ENCODE peak calls at places on chromosomes 1 and 21, in four cellular contexts. One of them, this sample, is unnamed.

GRCh38 chr1:37946703-37947360 is at the start of gene INPP5B:
- DNase-seq in Kasumi-1: peak
- DNase-seq in GM10248: peak
- DNase-seq in keratinocyte: no peak
- DNase-seq in this sample: no peak

GRCh38 chr21:24938592-24938991 is 668.7 kb downstream of the MRPL39 start:
- DNase-seq in keratinocyte: no peak
- DNase-seq in GM10248: no peak
- DNase-seq in Kasumi-1: no peak
- DNase-seq in this sample: no peak

GRCh38 chr1:236103646-236104218 is 38.6 kb upstream of the GPR137B start:
- DNase-seq in keratinocyte: no peak
- DNase-seq in GM10248: peak
- DNase-seq in Kasumi-1: peak
- DNase-seq in this sample: peak

GRCh38 chr1:21868941-21869454 is 56.9 kb downstream of the LDLRAD2 start:
- DNase-seq in keratinocyte: no peak
- DNase-seq in GM10248: no peak
- DNase-seq in Kasumi-1: no peak
- DNase-seq in this sample: no peak

GRCh38 chr1:206422525-206422924 is 47.8 kb upstream of the IKBKE start:
- DNase-seq in keratinocyte: no peak
- DNase-seq in Kasumi-1: no peak
- DNase-seq in GM10248: no peak
- DNase-seq in this sample: no peak

GRCh38 chr1:19616489-19616888 is 27.6 kb upstream of the NBL1 start:
- DNase-seq in Kasumi-1: no peak
- DNase-seq in GM10248: no peak
- DNase-seq in keratinocyte: no peak
- DNase-seq in this sample: no peak

GRCh38 chr1:113041569-113042335 is 31.2 kb upstream of the LRIG2 start:
- DNase-seq in GM10248: no peak
- DNase-seq in Kasumi-1: no peak
- DNase-seq in keratinocyte: no peak
- DNase-seq in this sample: no peak

GRCh38 chr1:171218661-171219060 is 29.6 kb upstream of the FMO1 start:
- DNase-seq in GM10248: no peak
- DNase-seq in keratinocyte: no peak
- DNase-seq in Kasumi-1: no peak
- DNase-seq in this sample: no peak

GRCh38 chr1:100832676-100833469 is 61.8 kb downstream of the EXTL2 start:
- DNase-seq in GM10248: no peak
- DNase-seq in Kasumi-1: no peak
- DNase-seq in keratinocyte: no peak
- DNase-seq in this sample: no peak

GRCh38 chr1:159778266-159778665 is 2.5 kb upstream of the DUSP23 start:
- DNase-seq in keratinocyte: no peak
- DNase-seq in GM10248: no peak
- DNase-seq in Kasumi-1: no peak
- DNase-seq in this sample: no peak

GRCh38 chr1:192557841-192558595 is 17.6 kb upstream of the RGS1 start:
- DNase-seq in Kasumi-1: no peak
- DNase-seq in GM10248: no peak
- DNase-seq in keratinocyte: no peak
- DNase-seq in this sample: no peak

GRCh38 chr1:236951672-236952071 is 52.6 kb downstream of the MT1HL1 start:
- DNase-seq in GM10248: no peak
- DNase-seq in keratinocyte: no peak
- DNase-seq in Kasumi-1: no peak
- DNase-seq in this sample: no peak

GRCh38 chr1:40872266-40872665 is 10.1 kb upstream of the CITED4 start:
- DNase-seq in Kasumi-1: no peak
- DNase-seq in keratinocyte: no peak
- DNase-seq in GM10248: no peak
- DNase-seq in this sample: no peak

GRCh38 chr1:230825061-230825803 is 43.1 kb downstream of the C1orf198 start:
- DNase-seq in Kasumi-1: peak
- DNase-seq in GM10248: no peak
- DNase-seq in keratinocyte: no peak
- DNase-seq in this sample: no peak

GRCh38 chr21:38980416-38981319 is 174.9 kb downstream of the ETS2 start:
- DNase-seq in Kasumi-1: no peak
- DNase-seq in keratinocyte: no peak
- DNase-seq in GM10248: no peak
- DNase-seq in this sample: no peak

GRCh38 chr1:172266528-172267174 is 153.8 kb upstream of the C1orf105 start:
- DNase-seq in GM10248: no peak
- DNase-seq in keratinocyte: no peak
- DNase-seq in Kasumi-1: no peak
- DNase-seq in this sample: no peak

GRCh38 chr1:245715970-245716369 is 561.2 kb downstream of the KIF26B start:
- DNase-seq in keratinocyte: peak
- DNase-seq in Kasumi-1: no peak
- DNase-seq in GM10248: peak
- DNase-seq in this sample: no peak

GRCh38 chr1:26915204-26915842 is 1.5 kb upstream of the NR0B2 start:
- DNase-seq in GM10248: no peak
- DNase-seq in Kasumi-1: no peak
- DNase-seq in keratinocyte: no peak
- DNase-seq in this sample: no peak

GRCh38 chr1:27109103-27109822 is 45.7 kb downstream of the SLC9A1 start:
- DNase-seq in Kasumi-1: peak
- DNase-seq in GM10248: no peak
- DNase-seq in keratinocyte: no peak
- DNase-seq in this sample: no peak

GRCh38 chr1:116989851-116990250 is 11.7 kb upstream of the CD101 start:
- DNase-seq in keratinocyte: no peak
- DNase-seq in GM10248: no peak
- DNase-seq in Kasumi-1: no peak
- DNase-seq in this sample: no peak

GRCh38 chr1:2875677-2876531 is 74.4 kb upstream of the TTC34 start:
- DNase-seq in Kasumi-1: no peak
- DNase-seq in keratinocyte: no peak
- DNase-seq in GM10248: no peak
- DNase-seq in this sample: no peak

GRCh38 chr1:93670141-93670540 is 11.5 kb downstream of the BCAR3 start:
- DNase-seq in Kasumi-1: no peak
- DNase-seq in GM10248: no peak
- DNase-seq in keratinocyte: no peak
- DNase-seq in this sample: no peak

GRCh38 chr1:98405581-98406059 is 255.9 kb upstream of the SNX7 start:
- DNase-seq in keratinocyte: no peak
- DNase-seq in GM10248: peak
- DNase-seq in Kasumi-1: no peak
- DNase-seq in this sample: no peak

GRCh38 chr1:2603521-2604155 is 17.1 kb downstream of the PRXL2B start:
- DNase-seq in Kasumi-1: no peak
- DNase-seq in keratinocyte: no peak
- DNase-seq in GM10248: no peak
- DNase-seq in this sample: no peak

GRCh38 chr1:235990376-235990795 is 74.5 kb downstream of the NID1 start:
- DNase-seq in GM10248: no peak
- DNase-seq in Kasumi-1: no peak
- DNase-seq in keratinocyte: no peak
- DNase-seq in this sample: no peak

GRCh38 chr1:173997796-173998195 is 24.4 kb downstream of the RC3H1 start:
- DNase-seq in Kasumi-1: no peak
- DNase-seq in keratinocyte: no peak
- DNase-seq in GM10248: no peak
- DNase-seq in this sample: no peak

GRCh38 chr1:202901555-202901954 is 12.6 kb upstream of the RABIF start:
- DNase-seq in GM10248: no peak
- DNase-seq in Kasumi-1: no peak
- DNase-seq in keratinocyte: no peak
- DNase-seq in this sample: no peak

GRCh38 chr21:38921511-38922215 is 115.9 kb downstream of the ETS2 start:
- DNase-seq in GM10248: no peak
- DNase-seq in Kasumi-1: no peak
- DNase-seq in keratinocyte: no peak
- DNase-seq in this sample: no peak

GRCh38 chr1:77514871-77515776 is 167.3 kb downstream of the ZZZ3 start:
- DNase-seq in keratinocyte: no peak
- DNase-seq in GM10248: no peak
- DNase-seq in Kasumi-1: no peak
- DNase-seq in this sample: no peak

GRCh38 chr1:161168906-161169305 is 2.7 kb downstream of the PPOX start:
- DNase-seq in GM10248: no peak
- DNase-seq in keratinocyte: no peak
- DNase-seq in Kasumi-1: no peak
- DNase-seq in this sample: no peak

GRCh38 chr1:107433635-107434378 is 293.0 kb downstream of the NTNG1 start:
- DNase-seq in Kasumi-1: no peak
- DNase-seq in keratinocyte: no peak
- DNase-seq in GM10248: no peak
- DNase-seq in this sample: no peak

GRCh38 chr1:177274687-177275211 is 104.0 kb downstream of the BRINP2 start:
- DNase-seq in Kasumi-1: no peak
- DNase-seq in keratinocyte: no peak
- DNase-seq in GM10248: no peak
- DNase-seq in this sample: no peak

GRCh38 chr1:184065559-184065958 is 14.0 kb downstream of the TSEN15 start:
- DNase-seq in Kasumi-1: no peak
- DNase-seq in keratinocyte: no peak
- DNase-seq in GM10248: no peak
- DNase-seq in this sample: no peak

GRCh38 chr1:33372162-33372561 is 51.3 kb upstream of the A3GALT2 start:
- DNase-seq in GM10248: no peak
- DNase-seq in keratinocyte: no peak
- DNase-seq in Kasumi-1: no peak
- DNase-seq in this sample: no peak

This sample was measured in NCI-H1417 treated with DMSO at 0.1 percent for 48 hours.